ENCODE peak calls at places on chromosomes 7 and 10, in four cellular contexts. N is body of pancreas, Q is heart left ventricle, L is ovary. D is an unnamed sample.

GRCh38 chr7:80499350-80499955 is 12.4 kb downstream of the GNAT3 start:
- DNase-seq in N (peak), Q (no peak), L (peak), D (no peak)

GRCh38 chr7:116249969-116250553 is 39.7 kb downstream of the TES start:
- DNase-seq in N (no peak), Q (no peak), L (no peak), D (no peak)

GRCh38 chr10:113552723-113553122 is at the start of gene HABP2:
- DNase-seq in N (no peak), Q (no peak), L (no peak), D (peak)

GRCh38 chr7:142869434-142869833 is 14.6 kb downstream of the EPHB6 start:
- DNase-seq in N (no peak), Q (no peak), L (no peak), D (no peak)

GRCh38 chr7:27167916-27168264 is 2.6 kb upstream of the HOXA9 start:
- DNase-seq in N (no peak), Q (no peak), L (no peak), D (peak)

GRCh38 chr7:145848691-145849090 is 267.9 kb upstream of the CNTNAP2 start:
- DNase-seq in N (no peak), Q (no peak), L (no peak), D (no peak)

GRCh38 chr10:84329094-84329611 is 764 bp downstream of the CCSER2 start:
- DNase-seq in N (no peak), Q (no peak), L (peak), D (no peak)

GRCh38 chr10:121497513-121497912 is 100.7 kb downstream of the FGFR2 start:
- DNase-seq in N (no peak), Q (no peak), L (no peak), D (no peak)

GRCh38 chr10:63614371-63614891 is 93.2 kb downstream of the REEP3 start:
- DNase-seq in N (no peak), Q (no peak), L (no peak), D (no peak)

GRCh38 chr10:72761498-72761897 is 69.6 kb downstream of the MCU start:
- DNase-seq in N (no peak), Q (no peak), L (no peak), D (no peak)

GRCh38 chr10:126057494-126057893 is 161.1 kb downstream of the FANK1 start:
- DNase-seq in N (no peak), Q (no peak), L (no peak), D (no peak)

GRCh38 chr7:26990268-26990667 is 105.5 kb downstream of the HOXA1 start:
- DNase-seq in N (no peak), Q (no peak), L (no peak), D (no peak)

GRCh38 chr10:22893776-22894175 is 34.1 kb upstream of the ARMC3 start:
- DNase-seq in N (no peak), Q (no peak), L (no peak), D (no peak)

GRCh38 chr7:29889288-29889687 is 83.0 kb downstream of the WIPF3 start:
- DNase-seq in N (no peak), Q (no peak), L (no peak), D (no peak)

GRCh38 chr10:42939237-42939636 is 137.6 kb upstream of the RET start:
- DNase-seq in N (no peak), Q (no peak), L (no peak), D (no peak)

GRCh38 chr7:67341153-67341768 is 344.6 kb downstream of the TYW1 start:
- DNase-seq in N (no peak), Q (no peak), L (no peak), D (peak)

DNA sequence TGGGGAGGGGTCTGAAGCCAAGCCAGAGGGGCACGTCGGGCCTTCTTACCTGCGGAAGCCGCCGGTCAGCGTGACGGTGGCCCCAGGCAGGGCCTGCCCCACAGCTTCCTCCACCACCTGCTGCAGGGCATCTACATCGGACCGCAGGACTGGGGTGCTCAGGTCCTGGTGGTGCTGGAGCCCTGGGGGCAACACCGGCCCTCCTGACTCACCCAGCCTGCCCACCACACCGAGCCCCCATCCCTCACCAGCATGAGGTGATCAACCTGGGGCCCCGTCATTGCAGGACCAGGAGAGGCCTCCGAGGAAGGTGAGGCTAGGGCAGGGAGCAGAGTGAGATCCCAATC is 8.0 kb downstream of the POLM start:
- DNase-seq in N (no peak), Q (no peak), L (no peak), D (no peak)
- TF ChIP-seq POLR2A in N (no peak), Q (no peak), L (no peak), D (no peak)

GRCh38 chr7:117803476-117803875 is 69.8 kb downstream of the CTTNBP2 start:
- DNase-seq in N (no peak), Q (no peak), L (no peak), D (no peak)
- H3K4me3 ChIP-seq in N (no peak), Q (no peak), L (no peak), D (no peak)

GRCh38 chr7:88239852-88240251 is 20.0 kb upstream of the SRI start:
- DNase-seq in N (no peak), Q (no peak), L (no peak), D (no peak)
- TF ChIP-seq POLR2A in N (no peak), Q (no peak), L (no peak), D (no peak)

GRCh38 chr7:1290262-1291039 is 57.8 kb downstream of the UNCX start:
- DNase-seq in N (peak), Q (no peak), L (no peak), D (peak)
- H3K4me3 ChIP-seq in N (no peak), Q (peak), L (no peak), D (no peak)

GRCh38 chr7:32890553-32891045 is 961 bp downstream of the KBTBD2 start:
- DNase-seq in N (no peak), Q (no peak), L (no peak), D (no peak)
- TF ChIP-seq POLR2A in N (peak), Q (no peak), L (no peak), D (no peak)

D was measured in right lobe of liver.